ENCODE peak calls at places on chromosomes 12 and 14, in six cellular contexts. U is germinal center, O is mammary epithelial cell, H is fibroblast of the conjunctiva, Y is ovary, R is GOT3. G is an unnamed sample.

GRCh38 chr12:108576660-108577234 is 14.4 kb downstream of the ISCU start:
- DNase-seq in U (no peak), O (no peak), H (no peak), Y (no peak), R (no peak), G (no peak)

GRCh38 chr14:75183225-75183624 is 6.8 kb upstream of the TMED10 start:
- DNase-seq in U (no peak), O (no peak), H (no peak), Y (no peak), R (no peak), G (no peak)

GRCh38 chr14:93200553-93200952 is 6.3 kb downstream of the GON7 start:
- DNase-seq in U (no peak), O (no peak), H (no peak), Y (no peak), R (no peak), G (no peak)

GRCh38 chr14:38357557-38357956 is 101.7 kb upstream of the CLEC14A start:
- DNase-seq in U (no peak), O (no peak), H (peak), Y (no peak), R (no peak), G (no peak)

GRCh38 chr14:77302926-77303325 is 17.8 kb downstream of the POMT2 start:
- DNase-seq in U (no peak), O (peak), H (no peak), Y (no peak), R (no peak), G (no peak)

GRCh38 chr14:71319646-71320045 is 412.4 kb downstream of the PCNX1 start:
- DNase-seq in U (peak), O (no peak), H (no peak), Y (peak), R (no peak), G (no peak)

GRCh38 chr12:124829008-124829707 is 34.5 kb downstream of the SCARB1 start:
- DNase-seq in U (no peak), O (peak), H (peak), Y (no peak), R (no peak), G (no peak)

GRCh38 chr12:70962226-70962794 is 41.8 kb upstream of the PTPRR start:
- DNase-seq in U (no peak), O (no peak), H (no peak), Y (no peak), R (no peak), G (no peak)

GRCh38 chr14:38297681-38298080 is 41.8 kb upstream of the CLEC14A start:
- DNase-seq in U (no peak), O (no peak), H (no peak), Y (no peak), R (no peak), G (no peak)

GRCh38 chr12:98483621-98484455 is 31.6 kb upstream of the TMPO start:
- DNase-seq in U (no peak), O (no peak), H (no peak), Y (no peak), R (no peak), G (no peak)

GRCh38 chr12:46364777-46365580 is 7.6 kb downstream of the SLC38A2 start:
- DNase-seq in U (no peak), O (peak), H (peak), Y (peak), R (no peak), G (no peak)

GRCh38 chr14:73755434-73756014 is 41.3 kb upstream of the PNMA1 start:
- DNase-seq in U (no peak), O (peak), H (no peak), Y (no peak), R (no peak), G (no peak)

GRCh38 chr12:66398931-66399625 is 96.8 kb downstream of the HELB start:
- DNase-seq in U (no peak), O (no peak), H (no peak), Y (no peak), R (no peak), G (no peak)

GRCh38 chr14:105023791-105024480 is 3.1 kb upstream of the CDCA4 start:
- DNase-seq in U (no peak), O (peak), H (peak), Y (no peak), R (no peak), G (no peak)

GRCh38 chr14:105066285-105067071 is 1.2 kb upstream of the GPR132 start:
- DNase-seq in U (no peak), O (no peak), H (no peak), Y (no peak), R (no peak), G (no peak)

GRCh38 chr12:5272061-5272820 is 159.7 kb upstream of the NTF3 start:
- DNase-seq in U (no peak), O (no peak), H (no peak), Y (no peak), R (no peak), G (no peak)

GRCh38 chr12:106717671-106718070 is 56.8 kb upstream of the RIC8B start:
- DNase-seq in U (no peak), O (no peak), H (no peak), Y (no peak), R (no peak), G (no peak)

GRCh38 chr12:86139671-86140070 is 116.5 kb downstream of the MGAT4C start:
- DNase-seq in U (no peak), O (no peak), H (no peak), Y (no peak), R (no peak), G (no peak)

GRCh38 chr14:85987292-85987691 is 457.3 kb downstream of the FLRT2 start:
- DNase-seq in U (no peak), O (no peak), H (no peak), Y (no peak), R (no peak), G (no peak)

GRCh38 chr12:114855678-114856077 is 171.7 kb upstream of the TBX3 start:
- DNase-seq in U (no peak), O (no peak), H (no peak), Y (no peak), R (no peak), G (no peak)

GRCh38 chr12:8466171-8466692 is 10.5 kb downstream of the CLEC6A start:
- DNase-seq in U (no peak), O (no peak), H (no peak), Y (no peak), R (no peak), G (no peak)

GRCh38 chr14:36950812-36951211 is 221.6 kb downstream of the SLC25A21 start:
- DNase-seq in U (no peak), O (no peak), H (no peak), Y (no peak), R (no peak), G (no peak)

GRCh38 chr14:69703047-69704046 is 63.6 kb upstream of the SRSF5 start:
- DNase-seq in U (no peak), O (no peak), H (no peak), Y (no peak), R (no peak), G (no peak)

GRCh38 chr12:101966496-101966895 is 89.1 kb downstream of the DRAM1 start:
- DNase-seq in U (no peak), O (no peak), H (no peak), Y (no peak), R (no peak), G (no peak)

GRCh38 chr14:55500219-55500701 is 59.8 kb upstream of the TBPL2 start:
- DNase-seq in U (no peak), O (no peak), H (no peak), Y (no peak), R (no peak), G (no peak)

GRCh38 chr12:92144045-92144630 is 1.5 kb downstream of the BTG1 start:
- DNase-seq in U (peak), O (peak), H (peak), Y (peak), R (no peak), G (peak)

GRCh38 chr12:94615284-94616216 is 34.8 kb downstream of the TMCC3 start:
- DNase-seq in U (no peak), O (peak), H (peak), Y (no peak), R (no peak), G (no peak)

GRCh38 chr14:55438066-55438683 is 2.2 kb downstream of the TBPL2 start:
- DNase-seq in U (peak), O (peak), H (peak), Y (peak), R (no peak), G (no peak)

GRCh38 chr12:124523071-124523470 is 44.3 kb downstream of the NCOR2 start:
- DNase-seq in U (no peak), O (peak), H (no peak), Y (no peak), R (no peak), G (no peak)

GRCh38 chr12:1594295-1595025 is at the start of gene FBXL14:
- DNase-seq in U (peak), O (peak), H (peak), Y (peak), R (peak), G (no peak)

GRCh38 chr12:6370994-6371754 is 4.2 kb downstream of the SCNN1A start:
- DNase-seq in U (no peak), O (peak), H (no peak), Y (no peak), R (no peak), G (peak)